ENCODE peak calls at places on chromosomes 13 and 19, in six cellular contexts. W is CD8-positive, alpha-beta memory T cell; M is GM23338; U is neuronal stem cell; K is right atrium auricular region; Y is naive thymus-derived CD4-positive, alpha-beta T cell. L is an unnamed sample.
A peak's percentile ranks its signal among the peaks of the same experiment; 100 is the strongest.

GRCh38 chr13:107018285-107018684 is 450.3 kb upstream of the ARGLU1 start:
- DNase-seq in W (no peak), Y (no peak), M (no peak), U (no peak), K (no peak), L (no peak)

GRCh38 chr19:16703677-16704076 is 16.0 kb upstream of the NWD1 start:
- DNase-seq in U (no peak), W (no peak), M (no peak), Y (no peak), K (no peak), L (no peak)

GRCh38 chr13:93875527-93875926 is 604.0 kb downstream of the DCT start:
- DNase-seq in W (no peak), Y (no peak), K (no peak), U (no peak), M (no peak), L (no peak)

GRCh38 chr13:44431150-44431549 is 57.5 kb downstream of the SERP2 start:
- DNase-seq in Y (no peak), W (no peak), M (no peak), K (no peak), U (no peak), L (no peak)

GRCh38 chr19:4326837-4327251 is 11.8 kb downstream of the STAP2 start:
- DNase-seq in K (no peak), W (no peak), Y (no peak), U (peak; percentile 64), M (peak; percentile 94), L (no peak)

GRCh38 chr13:100958859-100959258 is 284.3 kb upstream of the TMTC4 start:
- DNase-seq in M (no peak), Y (no peak), U (no peak), W (no peak), K (no peak), L (no peak)

GRCh38 chr13:66528903-66529576 is 701.1 kb downstream of the PCDH9 start:
- DNase-seq in U (no peak), W (no peak), K (no peak), Y (no peak), M (no peak), L (no peak)

GRCh38 chr19:53878786-53879144 is 3.2 kb upstream of the PRKCG start:
- DNase-seq in U (no peak), K (no peak), W (no peak), M (no peak), Y (no peak), L (no peak)

GRCh38 chr19:44303976-44304568 is 753 bp downstream of the ZNF235 start:
- DNase-seq in W (no peak), K (peak; percentile 58), Y (no peak), U (peak; percentile 21), M (peak; percentile 17), L (no peak)

GRCh38 chr13:79353698-79354097 is 52.4 kb downstream of the RBM26 start:
- DNase-seq in W (no peak), Y (no peak), K (no peak), M (no peak), U (no peak), L (no peak)

GRCh38 chr13:106232680-106233079 is 302.8 kb downstream of the EFNB2 start:
- DNase-seq in M (peak; percentile 15), U (no peak), K (no peak), W (no peak), Y (no peak), L (no peak)

GRCh38 chr13:51999525-51999924 is 11.7 kb downstream of the ATP7B start:
- DNase-seq in W (no peak), U (no peak), M (no peak), K (peak; percentile 68), Y (no peak), L (no peak)

GRCh38 chr13:77136902-77137420 is 110.0 kb upstream of the FBXL3 start:
- DNase-seq in M (peak; percentile 17), Y (no peak), U (no peak), K (no peak), W (no peak), L (no peak)

GRCh38 chr19:41810301-41810700 is 13.9 kb downstream of the CEACAM3 start:
- DNase-seq in U (no peak), W (no peak), Y (no peak), K (no peak), M (no peak), L (no peak)

GRCh38 chr19:48553676-48554384 is 1.9 kb downstream of the SULT2B1 start:
- DNase-seq in U (no peak), M (peak; percentile 61), Y (no peak), K (no peak), W (peak; percentile 42), L (no peak)

GRCh38 chr13:50715402-50716146 is 127.9 kb downstream of the DLEU7 start:
- DNase-seq in U (no peak), K (no peak), Y (no peak), W (no peak), M (no peak), L (no peak)

GRCh38 chr19:53980553-53981407 is 10.7 kb upstream of the CACNG6 start:
- DNase-seq in W (no peak), U (no peak), K (no peak), Y (no peak), M (peak; percentile 98), L (no peak)

GRCh38 chr13:77511552-77511951 is 24.0 kb upstream of the SCEL start:
- DNase-seq in W (no peak), K (no peak), Y (no peak), U (no peak), M (no peak), L (no peak)

GRCh38 chr19:18669524-18669817 is 14.0 kb upstream of the CRTC1 start:
- DNase-seq in U (no peak), K (no peak), W (no peak), Y (no peak), M (no peak), L (no peak)

GRCh38 chr19:10654610-10655456 is 687 bp downstream of the ILF3 start:
- DNase-seq in W (peak; percentile 79), K (no peak), U (peak; percentile 84), Y (peak; percentile 19), M (peak; percentile 95), L (no peak)

GRCh38 chr13:25180795-25181537 is 8.9 kb upstream of the AMER2 start:
- DNase-seq in M (no peak), U (no peak), K (no peak), W (no peak), Y (no peak), L (no peak)

GRCh38 chr19:18713550-18714117 is 30.2 kb downstream of the CRTC1 start:
- DNase-seq in W (no peak), Y (no peak), M (no peak), K (no peak), U (no peak), L (no peak)

GRCh38 chr13:99989376-99990044 is 7.9 kb downstream of the ZIC2 start:
- DNase-seq in Y (no peak), M (peak; percentile 61), W (no peak), U (peak; percentile 26), K (no peak), L (no peak)

GRCh38 chr13:40318366-40318765 is 348.1 kb downstream of the FOXO1 start:
- DNase-seq in Y (no peak), U (no peak), W (no peak), K (no peak), M (no peak), L (no peak)

GRCh38 chr13:62583466-62583865 is 1167.8 kb upstream of the PCDH20 start:
- DNase-seq in W (no peak), M (no peak), K (no peak), Y (no peak), U (no peak), L (no peak)

DNA sequence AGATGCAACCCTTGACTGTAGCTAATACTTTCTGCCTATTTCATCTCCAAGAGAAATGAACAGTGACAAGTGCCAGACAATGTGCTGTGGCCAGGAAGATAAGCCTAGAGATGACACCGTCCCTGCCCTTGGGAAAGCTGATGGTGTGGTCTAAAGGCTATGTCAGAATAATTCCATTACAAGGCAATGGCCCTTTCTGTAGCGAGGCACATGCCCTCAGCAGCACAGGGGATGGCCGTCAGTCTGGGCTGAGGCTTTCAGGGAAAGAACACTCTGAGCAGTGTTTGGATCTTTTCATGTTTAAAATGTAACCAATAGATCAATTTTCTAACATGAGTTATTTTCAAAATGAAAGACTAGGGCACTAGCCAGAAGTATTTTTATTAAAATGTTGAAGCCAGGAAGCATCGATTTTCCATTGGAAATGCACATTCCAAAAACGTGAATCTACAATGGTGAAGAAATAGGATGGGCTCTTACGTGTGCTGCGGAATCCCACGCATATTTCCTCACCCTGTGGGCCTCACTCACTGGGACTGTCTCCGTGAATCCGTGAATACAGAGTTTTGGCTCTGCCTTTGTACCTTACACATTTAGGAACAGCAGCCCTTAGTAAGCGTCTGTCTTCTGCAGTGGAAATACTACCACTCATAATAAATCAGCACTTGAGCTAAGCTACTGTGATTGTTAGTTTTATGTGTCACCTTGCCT is 22.0 kb downstream of the COL4A1 start:
- DNase-seq in K (peak; percentile 48), U (no peak), Y (no peak), W (no peak), M (no peak), L (no peak)
- H3K4me1 ChIP-seq in K (no peaks in the 10 kb centered on the region), U (peaks cover 15% of the 10 kb centered on the region), Y (no peaks in the 10 kb centered on the region), W (no peaks in the 10 kb centered on the region), M (no peaks in the 10 kb centered on the region), L (peaks cover 26% of the 10 kb centered on the region)

DNA sequence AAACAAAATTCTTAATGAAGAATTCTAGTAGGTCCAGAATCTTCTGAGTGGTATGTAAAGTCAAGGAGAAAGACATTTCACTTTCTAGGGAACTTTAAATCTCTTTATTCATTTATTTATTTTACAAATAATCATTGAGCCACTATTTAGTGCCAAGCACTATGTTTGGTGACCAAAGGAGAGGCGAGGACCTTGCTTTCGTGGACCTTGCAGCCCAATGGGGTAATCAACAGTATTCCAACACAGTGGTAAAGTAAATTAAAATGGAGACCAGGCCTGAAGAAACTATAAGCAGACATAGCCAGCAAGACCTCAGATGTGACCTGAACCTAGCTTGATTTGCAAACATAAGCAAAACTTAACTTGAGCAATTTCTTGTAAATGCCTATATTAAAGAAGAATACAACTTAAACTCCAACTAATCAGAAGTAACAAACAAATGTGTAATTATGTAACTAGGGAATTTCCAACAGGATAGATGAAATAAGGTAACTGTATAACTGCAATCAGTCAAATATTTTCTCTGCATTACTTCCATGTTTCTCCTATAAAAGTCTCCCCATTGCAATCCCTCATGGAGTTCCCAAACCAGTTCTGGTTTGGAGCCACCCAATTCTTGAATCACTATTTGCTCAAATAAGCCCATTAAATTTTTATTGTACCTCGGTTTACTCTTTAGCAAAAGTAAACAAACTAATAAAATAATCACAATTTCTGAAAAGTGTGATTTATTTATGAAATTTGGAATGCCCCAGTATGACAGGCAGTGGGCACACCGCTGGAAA is 67.6 kb downstream of the MBNL2 start:
- DNase-seq in Y (no peak), W (no peak), K (no peak), M (no peak), U (no peak), L (no peak)
- H3K4me1 ChIP-seq in Y (no peaks in the 10 kb centered on the region), W (peaks cover 3% of the 10 kb centered on the region), K (no peaks in the 10 kb centered on the region), M (no peaks in the 10 kb centered on the region), U (peaks cover 3% of the 10 kb centered on the region), L (peaks cover 33% of the 10 kb centered on the region)

DNA sequence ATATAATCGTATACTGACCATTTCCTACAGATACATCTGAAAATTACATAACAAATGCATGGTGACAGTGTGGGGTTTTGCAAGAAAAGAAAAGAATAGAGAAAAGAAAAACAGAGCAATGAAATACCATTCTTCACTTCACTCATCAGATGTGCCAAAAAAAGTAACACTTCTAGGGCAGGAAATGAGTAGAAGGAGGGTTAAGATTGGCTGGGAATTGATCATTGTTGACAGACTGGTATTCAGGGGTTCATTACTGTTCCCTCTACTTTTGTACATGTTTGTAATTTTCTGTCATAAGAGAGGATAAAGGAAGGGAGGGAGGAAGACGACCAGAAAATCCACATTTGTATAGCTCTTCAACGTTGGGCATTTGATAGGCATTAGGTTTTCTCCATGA is 31.5 kb downstream of the ABCC4 start:
- DNase-seq in W (no peak), U (no peak), K (no peak), Y (no peak), M (no peak), L (no peak)
- H3K4me1 ChIP-seq in W (no peaks in the 10 kb centered on the region), U (peaks cover 9% of the 10 kb centered on the region), K (no peaks in the 10 kb centered on the region), Y (no peaks in the 10 kb centered on the region), M (peaks cover 4% of the 10 kb centered on the region), L (no peaks in the 10 kb centered on the region)

GRCh38 chr19:1407662-1408299 is 395 bp downstream of the DAZAP1 start:
- DNase-seq in Y (no peak), K (no peak), M (no peak), W (peak; percentile 71), U (no peak), L (no peak)
- H3K4me1 ChIP-seq in Y (peaks cover 40% of the 10 kb centered on the region), K (no peaks in the 10 kb centered on the region), M (peaks cover 10% of the 10 kb centered on the region), W (peaks cover 50% of the 10 kb centered on the region), U (peaks cover 18% of the 10 kb centered on the region), L (peaks cover 28% of the 10 kb centered on the region)